ENCODE peak calls at places on chromosomes 2 and 18, in four cellular contexts. A is endothelial cell of umbilical vein, S is AG20443, K is HCT116. J is an unnamed sample.

GRCh38 chr18:51537487-51537886 is 340.0 kb upstream of the MEX3C start:
- DNase-seq in K (no peak), A (no peak), S (no peak), J (no peak)

GRCh38 chr2:149899390-149899789 is 311.8 kb upstream of the MMADHC start:
- DNase-seq in A (no peak), S (no peak), K (no peak), J (no peak)

GRCh38 chr2:151878655-151879563 is 50.7 kb upstream of the ARL5A start:
- DNase-seq in S (no peak), K (peak), A (peak), J (peak)

GRCh38 chr2:191677646-191678436 is at the start of gene NABP1:
- DNase-seq in K (peak), A (peak), S (peak), J (peak)

GRCh38 chr2:960064-960736 is 9.6 kb downstream of the SNTG2 start:
- DNase-seq in K (no peak), A (no peak), S (no peak), J (no peak)

GRCh38 chr18:5503740-5504139 is 40.1 kb downstream of the EPB41L3 start:
- DNase-seq in K (no peak), S (no peak), A (no peak), J (no peak)

GRCh38 chr2:170455617-170456426 is 259.3 kb upstream of the SP5 start:
- DNase-seq in A (peak), K (no peak), S (no peak), J (peak)

GRCh38 chr18:70363861-70364260 is 75.0 kb downstream of the SOCS6 start:
- DNase-seq in K (peak), A (peak), S (peak), J (no peak)

GRCh38 chr2:189142893-189143759 is 36.4 kb downstream of the COL5A2 start:
- DNase-seq in S (peak), A (peak), K (peak), J (peak)

GRCh38 chr2:226011716-226012115 is 612.2 kb downstream of the NYAP2 start:
- DNase-seq in A (no peak), K (no peak), S (no peak), J (no peak)

GRCh38 chr2:215617060-215617824 is 181.4 kb upstream of the FN1 start:
- DNase-seq in S (no peak), K (no peak), A (no peak), J (no peak)

GRCh38 chr18:25038261-25038660 is 313.7 kb downstream of the ZNF521 start:
- DNase-seq in A (no peak), K (no peak), S (no peak), J (no peak)

GRCh38 chr18:21335927-21336488 is 94.0 kb downstream of the GREB1L start:
- DNase-seq in K (no peak), S (no peak), A (no peak), J (no peak)

GRCh38 chr2:241702155-241702404 is 241 bp downstream of the ING5 start:
- DNase-seq in K (no peak), A (no peak), S (peak), J (peak)

GRCh38 chr2:152578573-152578972 is 138.7 kb downstream of the PRPF40A start:
- DNase-seq in A (no peak), K (no peak), S (no peak), J (no peak)

GRCh38 chr2:65666156-65666725 is 233.8 kb upstream of the SPRED2 start:
- DNase-seq in A (no peak), K (no peak), S (peak), J (no peak)

GRCh38 chr2:67625671-67626070 is 228.5 kb downstream of the ETAA1 start:
- DNase-seq in K (no peak), S (peak), A (no peak), J (no peak)

GRCh38 chr2:111054791-111055627 is 65.7 kb upstream of the BCL2L11 start:
- DNase-seq in A (no peak), S (peak), K (no peak), J (no peak)

GRCh38 chr18:6107794-6108193 is 212.5 kb upstream of the TMEM200C start:
- DNase-seq in S (no peak), K (no peak), A (no peak), J (no peak)

GRCh38 chr18:58362027-58362575 is 266.8 kb downstream of the ALPK2 start:
- DNase-seq in S (peak), A (peak), K (no peak), J (peak)